ENCODE peak calls at places on chromosomes 7 and 10, in four cellular contexts. N, X, I and U are unnamed samples.

GRCh38 chr10:119281581-119282071 is 74.3 kb downstream of the GRK5 start:
- DNase-seq in N (no peak), X (no peak), I (no peak), U (peak; percentile 50)

GRCh38 chr7:29131678-29132077 is 14.7 kb downstream of the CPVL start:
- DNase-seq in N (no peak), X (no peak), I (no peak), U (no peak)

GRCh38 chr7:30068117-30068516 is 39.9 kb downstream of the PLEKHA8 start:
- DNase-seq in N (no peak), X (no peak), I (no peak), U (no peak)

GRCh38 chr7:138066954-138067394 is 9.3 kb upstream of the AKR1D1 start:
- DNase-seq in N (no peak), X (no peak), I (no peak), U (no peak)

GRCh38 chr7:20785211-20786048 is 1.3 kb downstream of the SP8 start:
- DNase-seq in N (no peak), X (peak; percentile 78), I (no peak), U (no peak)

GRCh38 chr10:77080361-77081027 is 557.1 kb downstream of the KCNMA1 start:
- DNase-seq in N (no peak), X (no peak), I (no peak), U (no peak)

GRCh38 chr10:122468923-122469781 is 7.8 kb downstream of the HTRA1 start:
- DNase-seq in N (no peak), X (no peak), I (no peak), U (no peak)

GRCh38 chr10:102111276-102111675 is 8.9 kb downstream of the LDB1 start:
- DNase-seq in N (no peak), X (no peak), I (no peak), U (no peak)

GRCh38 chr10:75399461-75400162 is 2.0 kb downstream of the ZNF503 start:
- DNase-seq in N (peak; percentile 84), X (peak; percentile 82), I (no peak), U (no peak)

GRCh38 chr7:11373546-11374142 is 400.0 kb downstream of the PHF14 start:
- DNase-seq in N (no peak), X (peak; percentile 62), I (no peak), U (no peak)

GRCh38 chr10:104321716-104322415 is 16.4 kb downstream of the ITPRIP start:
- DNase-seq in N (no peak), X (no peak), I (no peak), U (no peak)
- H3K4me1 ChIP-seq in N (peaks cover 72% of the 10 kb centered on the region), X (peaks cover 62% of the 10 kb centered on the region), I (peaks cover 89% of the 10 kb centered on the region), U (peaks cover 85% of the 10 kb centered on the region)

GRCh38 chr10:35127289-35127891 is 744 bp downstream of the CREM start:
- DNase-seq in N (peak; percentile 66), X (peak; percentile 59), I (no peak), U (peak; percentile 9)

GRCh38 chr10:35129185-35129674 is 2.6 kb downstream of the CREM start:
- DNase-seq in N (no peak), X (no peak), I (no peak), U (no peak)

GRCh38 chr10:35124540-35124939 is 2.1 kb upstream of the CREM start:
- DNase-seq in N (no peak), X (no peak), I (no peak), U (no peak)

GRCh38 chr10:35126530-35127288 is at the start of gene CREM:
- DNase-seq in N (peak; percentile 99), X (peak; percentile 100), I (peak; percentile 99), U (peak; percentile 100)

GRCh38 chr10:35126062-35126529 is 550 bp upstream of the CREM start:
- DNase-seq in N (no peak), X (no peak), I (no peak), U (no peak)
- H3K27ac ChIP-seq in N (peak overlapping the region; percentile 73), X (peak overlapping the region; percentile 77), I (peak overlapping the region; percentile 100), U (peak overlapping the region; percentile 97)

DNA sequence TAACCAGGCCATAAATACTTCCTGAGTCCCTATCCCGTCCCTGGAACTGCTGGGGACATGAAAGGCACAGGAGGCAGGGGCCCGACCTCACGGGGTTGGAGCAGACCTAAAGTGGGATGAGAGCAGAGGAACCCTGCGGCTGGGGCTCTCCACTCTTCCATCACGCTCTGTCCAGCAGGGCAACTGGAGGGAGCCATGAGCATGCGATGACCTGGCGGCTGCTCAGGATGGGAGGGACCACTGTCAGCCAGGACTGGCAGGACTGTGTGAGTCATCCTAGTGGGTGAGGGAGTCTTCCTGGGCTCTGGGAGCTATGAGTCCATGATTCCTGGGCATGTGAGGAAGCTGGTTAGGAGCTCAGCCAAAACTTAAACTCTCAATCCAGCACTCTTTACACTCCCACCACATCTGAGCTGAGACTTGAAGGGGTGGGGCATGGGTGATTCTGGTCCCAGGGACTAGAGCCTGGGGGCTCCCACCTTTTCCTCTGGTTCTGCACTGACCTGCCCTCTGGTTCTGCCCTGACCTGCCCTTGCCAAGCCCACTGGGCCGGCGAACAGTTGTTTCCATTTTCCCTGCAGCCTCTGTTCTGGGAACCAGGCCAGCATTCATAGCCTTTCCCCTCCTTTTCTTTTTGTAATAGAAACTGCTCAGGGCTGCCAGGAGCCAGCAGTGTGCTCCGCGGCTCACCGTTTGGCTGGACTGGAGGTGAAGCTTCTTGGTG is 47.1 kb downstream of the SYPL1 start:
- DNase-seq in N (peak; percentile 67), X (no peak), I (no peak), U (peak; percentile 83)
- H3K4me1 ChIP-seq in N (peaks cover 18% of the 10 kb centered on the region), X (peaks cover 9% of the 10 kb centered on the region), I (no peaks in the 10 kb centered on the region), U (peaks cover 18% of the 10 kb centered on the region)

DNA sequence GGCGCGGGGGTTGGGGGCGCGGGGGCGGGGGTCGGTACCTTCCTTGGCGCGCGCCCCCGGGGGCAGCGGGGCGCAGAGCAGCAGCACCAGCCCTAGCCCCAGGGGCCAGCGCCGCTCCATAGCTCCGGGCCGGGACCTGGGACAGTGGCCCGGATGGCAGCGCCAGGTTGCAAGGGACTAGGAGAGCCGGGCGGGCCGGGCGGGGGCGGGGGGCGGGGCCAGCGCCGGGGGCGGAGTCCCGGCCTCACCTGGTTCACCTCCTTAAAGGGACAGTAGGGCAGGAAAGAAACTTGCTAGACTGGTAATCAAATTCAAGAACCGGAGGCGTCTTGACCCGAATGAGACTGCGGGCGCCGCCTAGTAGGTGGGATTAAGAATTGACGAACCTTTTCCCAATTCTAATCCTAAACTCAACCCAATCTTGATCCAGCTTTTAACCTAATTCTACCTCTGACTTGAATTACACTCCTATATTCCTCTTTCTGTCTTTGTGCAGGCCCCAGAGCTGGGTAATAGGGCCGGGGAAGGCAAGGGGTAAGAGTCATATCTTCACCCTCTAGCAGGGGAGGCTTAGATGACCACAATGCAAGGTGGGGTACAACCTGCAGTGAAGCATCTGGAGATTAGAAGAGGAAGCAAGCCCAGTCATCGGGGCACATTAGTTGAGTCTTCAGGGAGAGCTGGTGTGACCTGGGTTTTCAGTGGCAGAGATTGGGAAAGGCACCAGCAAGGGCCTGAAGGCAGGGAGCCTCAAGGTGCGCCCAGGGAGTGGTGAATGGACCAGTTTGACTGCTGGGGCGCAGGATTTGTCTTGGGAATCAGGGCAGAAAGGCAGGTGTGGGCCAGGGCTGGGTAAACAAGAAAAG is at the start of gene EPHA1:
- DNase-seq in N (peak; percentile 66), X (peak; percentile 97), I (peak; percentile 58), U (no peak)
- H3K27ac ChIP-seq in N (no peak within 1 kb of the TSS), X (peak within 1 kb of the TSS; percentile 87), I (no peak within 1 kb of the TSS), U (no peak within 1 kb of the TSS)

DNA sequence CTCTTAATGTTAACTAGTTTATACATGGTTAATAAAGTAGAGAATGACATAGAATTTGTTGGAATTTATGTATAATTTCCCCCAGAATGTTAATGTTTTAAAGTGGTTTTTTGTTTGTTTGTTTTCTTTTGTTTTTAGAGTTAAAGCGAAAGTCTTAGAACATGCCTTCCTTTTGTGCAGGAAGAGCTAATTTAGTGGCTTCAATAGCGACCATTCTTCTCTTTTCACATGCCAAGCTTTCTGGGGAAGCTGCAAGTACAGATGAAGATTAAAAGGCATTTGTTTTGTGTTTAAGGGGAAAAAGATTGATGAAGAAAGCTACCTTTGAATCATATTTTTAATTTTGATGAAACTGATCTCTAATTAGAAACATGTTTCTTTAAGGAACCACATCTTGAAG is 256.3 kb upstream of the CSTF2T start:
- DNase-seq in N (no peak), X (peak; percentile 45), I (no peak), U (no peak)
- H3K4me1 ChIP-seq in N (no peaks in the 10 kb centered on the region), X (peaks cover 20% of the 10 kb centered on the region), I (no peaks in the 10 kb centered on the region), U (peaks cover 24% of the 10 kb centered on the region)

GRCh38 chr10:13844651-13845050 is 257.9 kb downstream of the PRPF18 start:
- DNase-seq in N (no peak), X (no peak), I (no peak), U (no peak)
- H3K27ac ChIP-seq in N (no peak overlapping the region), X (no peak overlapping the region), I (no peak overlapping the region), U (no peak overlapping the region)

GRCh38 chr7:49424109-49424508 is 349.3 kb upstream of the VWC2 start:
- DNase-seq in N (no peak), X (no peak), I (no peak), U (no peak)
- H3K4me1 ChIP-seq in N (no peaks in the 10 kb centered on the region), X (no peaks in the 10 kb centered on the region), I (no peaks in the 10 kb centered on the region), U (no peaks in the 10 kb centered on the region)

GRCh38 chr7:65800890-65801341 is 72.0 kb upstream of the VKORC1L1 start:
- DNase-seq in N (no peak), X (no peak), I (no peak), U (no peak)
- H3K27ac ChIP-seq in N (no peak overlapping the region), X (no peak overlapping the region), I (no peak overlapping the region), U (no peak overlapping the region)

DNA sequence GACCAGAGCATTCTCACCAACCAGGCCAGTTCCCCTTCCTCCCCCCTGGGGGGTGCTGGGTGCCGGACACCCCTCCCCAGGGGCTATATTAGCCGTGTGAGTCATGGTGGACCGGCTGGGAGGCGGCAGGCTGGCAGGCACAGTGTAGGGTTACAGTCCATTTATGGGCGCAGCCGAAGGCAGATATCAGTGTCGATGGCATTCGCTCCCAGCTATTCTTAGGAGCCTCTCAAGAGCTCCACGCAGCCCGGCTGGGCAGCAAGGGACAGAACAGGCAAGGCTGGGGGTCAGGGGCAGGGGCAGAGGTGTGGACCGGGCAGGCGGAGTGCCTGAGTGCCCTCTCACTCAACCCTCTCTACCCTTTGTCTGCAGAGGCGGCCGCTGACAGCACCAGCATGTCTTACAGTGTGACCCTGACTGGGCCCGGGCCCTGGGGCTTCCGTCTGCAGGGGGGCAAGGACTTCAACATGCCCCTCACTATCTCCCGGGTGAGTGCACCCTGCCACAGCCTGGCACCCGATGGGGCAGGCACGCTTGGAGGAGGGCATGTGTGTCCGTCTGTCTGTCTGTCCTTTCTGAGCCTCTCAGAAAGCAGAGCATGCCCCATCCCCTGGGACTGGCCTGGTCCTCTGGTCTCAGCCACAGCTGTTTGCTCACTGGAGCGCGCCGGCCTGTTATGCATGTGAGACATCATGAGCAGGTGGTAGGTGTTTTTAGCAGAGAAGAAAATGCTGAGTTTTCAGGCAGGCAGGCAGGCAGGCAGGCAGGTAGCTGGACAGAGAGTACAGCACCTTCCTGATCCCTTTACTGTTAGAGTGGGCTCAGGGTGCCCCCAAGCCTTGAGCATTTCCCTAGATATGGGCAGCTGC is at the start of gene LDB3:
- DNase-seq in N (no peak), X (no peak), I (no peak), U (peak; percentile 55)
- H3K4me1 ChIP-seq in N (peaks cover 3% of the 10 kb centered on the region), X (peaks cover 2% of the 10 kb centered on the region), I (no peaks in the 10 kb centered on the region), U (peaks cover 70% of the 10 kb centered on the region)